ENCODE peak calls at places on chromosomes 3 and 15, in four cellular contexts. One of them, this sample, is unnamed. For H3K4me1, the result is how much of the 10 kb centered on the place peaks cover.

GRCh38 chr3:113697192-113698090 is 999 bp upstream of the USF3 start:
- DNase-seq in tibial nerve: no peak
- DNase-seq in tibial artery: no peak
- DNase-seq in HCT116: no peak
- DNase-seq in this sample: no peak

GRCh38 chr3:46705022-46705530 is 3.9 kb downstream of the TMIE start:
- DNase-seq in tibial nerve: peak
- DNase-seq in tibial artery: peak
- DNase-seq in HCT116: no peak
- DNase-seq in this sample: peak

GRCh38 chr15:40846846-40847224 is 3.0 kb downstream of the SPINT1 start:
- DNase-seq in tibial nerve: no peak
- DNase-seq in tibial artery: no peak
- DNase-seq in HCT116: no peak
- DNase-seq in this sample: no peak

GRCh38 chr3:182671942-182672341 is 121.4 kb upstream of the ATP11B start:
- DNase-seq in tibial nerve: no peak
- DNase-seq in tibial artery: no peak
- DNase-seq in HCT116: no peak
- DNase-seq in this sample: no peak

GRCh38 chr3:108088697-108089096 is 2.1 kb downstream of the CD47 start:
- DNase-seq in tibial nerve: no peak
- DNase-seq in tibial artery: no peak
- DNase-seq in HCT116: no peak
- DNase-seq in this sample: no peak

GRCh38 chr3:76147846-76148245 is 362.5 kb upstream of the ZNF717 start:
- DNase-seq in tibial nerve: no peak
- DNase-seq in tibial artery: no peak
- DNase-seq in HCT116: no peak
- DNase-seq in this sample: no peak

GRCh38 chr15:76968310-76968709 is 26.6 kb upstream of the PSTPIP1 start:
- DNase-seq in tibial nerve: no peak
- DNase-seq in tibial artery: no peak
- DNase-seq in HCT116: no peak
- DNase-seq in this sample: no peak

GRCh38 chr3:94099311-94099710 is 36.5 kb downstream of the NSUN3 start:
- DNase-seq in tibial nerve: no peak
- DNase-seq in tibial artery: no peak
- DNase-seq in HCT116: no peak
- DNase-seq in this sample: no peak

GRCh38 chr3:27607370-27607769 is 114.8 kb downstream of the EOMES start:
- DNase-seq in tibial nerve: no peak
- DNase-seq in tibial artery: no peak
- DNase-seq in HCT116: no peak
- DNase-seq in this sample: no peak

GRCh38 chr15:63405159-63405558 is 23.5 kb upstream of the CA12 start:
- DNase-seq in tibial nerve: no peak
- DNase-seq in tibial artery: no peak
- DNase-seq in HCT116: no peak
- DNase-seq in this sample: no peak

GRCh38 chr3:133461291-133461690 is 61.4 kb downstream of the BFSP2 start:
- DNase-seq in tibial nerve: no peak
- DNase-seq in tibial artery: no peak
- DNase-seq in HCT116: no peak
- DNase-seq in this sample: no peak

GRCh38 chr3:189606774-189607173 is 24.4 kb upstream of the TP63 start:
- DNase-seq in tibial nerve: no peak
- DNase-seq in tibial artery: no peak
- DNase-seq in HCT116: no peak
- DNase-seq in this sample: no peak

GRCh38 chr15:41115652-41116115 is 396 bp downstream of the INO80 start:
- DNase-seq in tibial nerve: peak
- DNase-seq in tibial artery: peak
- DNase-seq in HCT116: peak
- DNase-seq in this sample: peak

GRCh38 chr3:153137626-153138025 is 24.4 kb upstream of the RAP2B start:
- DNase-seq in tibial nerve: no peak
- DNase-seq in tibial artery: no peak
- DNase-seq in HCT116: no peak
- DNase-seq in this sample: no peak

GRCh38 chr3:102354818-102355515 is 79.8 kb upstream of the ZPLD1 start:
- DNase-seq in tibial nerve: no peak
- DNase-seq in tibial artery: no peak
- DNase-seq in HCT116: peak
- DNase-seq in this sample: no peak

GRCh38 chr3:111229301-111229700 is 157.7 kb downstream of the NECTIN3 start:
- DNase-seq in tibial nerve: no peak
- DNase-seq in tibial artery: no peak
- DNase-seq in HCT116: no peak
- DNase-seq in this sample: no peak

GRCh38 chr15:46059921-46060565 is 425.2 kb downstream of the SQOR start:
- DNase-seq in tibial nerve: no peak
- DNase-seq in tibial artery: no peak
- DNase-seq in HCT116: no peak
- DNase-seq in this sample: no peak

GRCh38 chr3:63940389-63940757 is 28.2 kb upstream of the SCAANT1 start:
- DNase-seq in tibial nerve: no peak
- DNase-seq in tibial artery: no peak
- DNase-seq in HCT116: no peak
- DNase-seq in this sample: no peak

GRCh38 chr3:194139085-194139976 is 3.4 kb downstream of the HES1 start:
- DNase-seq in tibial nerve: no peak
- DNase-seq in tibial artery: peak
- DNase-seq in HCT116: no peak
- DNase-seq in this sample: peak

GRCh38 chr15:96345560-96346389 is 15.3 kb downstream of the NR2F2 start:
- DNase-seq in tibial nerve: peak
- DNase-seq in tibial artery: peak
- DNase-seq in HCT116: no peak
- DNase-seq in this sample: peak

GRCh38 chr15:82044373-82045178 is 1.2 kb downstream of the MEX3B start:
- DNase-seq in tibial nerve: peak
- DNase-seq in tibial artery: peak
- DNase-seq in HCT116: no peak
- DNase-seq in this sample: peak

GRCh38 chr3:120332646-120333045 is 16.5 kb downstream of the LRRC58 start:
- DNase-seq in tibial nerve: no peak
- DNase-seq in tibial artery: no peak
- DNase-seq in HCT116: no peak
- DNase-seq in this sample: no peak

GRCh38 chr3:19065027-19065426 is 83.3 kb upstream of the KCNH8 start:
- DNase-seq in tibial nerve: no peak
- DNase-seq in tibial artery: no peak
- DNase-seq in HCT116: no peak
- DNase-seq in this sample: no peak

GRCh38 chr3:45597581-45597980 is 3.0 kb downstream of the LIMD1 start:
- DNase-seq in tibial nerve: no peak
- DNase-seq in tibial artery: no peak
- DNase-seq in HCT116: no peak
- DNase-seq in this sample: no peak

GRCh38 chr3:194296832-194297666 is 54.1 kb downstream of the CPN2 start:
- DNase-seq in tibial nerve: no peak
- DNase-seq in tibial artery: no peak
- DNase-seq in HCT116: peak
- DNase-seq in this sample: peak

GRCh38 chr3:51860703-51861665 is at the start of gene IQCF2:
- DNase-seq in tibial nerve: no peak
- DNase-seq in tibial artery: no peak
- DNase-seq in HCT116: no peak
- DNase-seq in this sample: no peak

GRCh38 chr3:193605876-193606275 is 12.9 kb downstream of the OPA1 start:
- DNase-seq in tibial nerve: no peak
- DNase-seq in tibial artery: peak
- DNase-seq in HCT116: peak
- DNase-seq in this sample: no peak

GRCh38 chr3:190996376-190996775 is 133.9 kb upstream of the GMNC start:
- DNase-seq in tibial nerve: no peak
- DNase-seq in tibial artery: no peak
- DNase-seq in HCT116: no peak
- DNase-seq in this sample: no peak

GRCh38 chr3:181880339-181880738 is 168.6 kb downstream of the SOX2 start:
- DNase-seq in tibial nerve: no peak
- DNase-seq in tibial artery: no peak
- DNase-seq in HCT116: no peak
- DNase-seq in this sample: no peak

GRCh38 chr3:139916271-139916670 is 18.7 kb upstream of the CLSTN2 start:
- DNase-seq in tibial nerve: no peak
- DNase-seq in tibial artery: no peak
- DNase-seq in HCT116: no peak
- DNase-seq in this sample: no peak

GRCh38 chr3:30597131-30597768 is 9.2 kb upstream of the TGFBR2 start:
- DNase-seq in tibial nerve: no peak
- DNase-seq in tibial artery: no peak
- DNase-seq in HCT116: peak
- DNase-seq in this sample: no peak

GRCh38 chr3:48023377-48023776 is 7.2 kb upstream of the MAP4 start:
- DNase-seq in tibial nerve: no peak
- DNase-seq in tibial artery: no peak
- DNase-seq in HCT116: no peak
- DNase-seq in this sample: no peak

GRCh38 chr3:13714251-13714916 is 165.5 kb downstream of the FBLN2 start:
- DNase-seq in tibial nerve: no peak
- DNase-seq in tibial artery: no peak
- DNase-seq in HCT116: no peak
- DNase-seq in this sample: no peak

DNA sequence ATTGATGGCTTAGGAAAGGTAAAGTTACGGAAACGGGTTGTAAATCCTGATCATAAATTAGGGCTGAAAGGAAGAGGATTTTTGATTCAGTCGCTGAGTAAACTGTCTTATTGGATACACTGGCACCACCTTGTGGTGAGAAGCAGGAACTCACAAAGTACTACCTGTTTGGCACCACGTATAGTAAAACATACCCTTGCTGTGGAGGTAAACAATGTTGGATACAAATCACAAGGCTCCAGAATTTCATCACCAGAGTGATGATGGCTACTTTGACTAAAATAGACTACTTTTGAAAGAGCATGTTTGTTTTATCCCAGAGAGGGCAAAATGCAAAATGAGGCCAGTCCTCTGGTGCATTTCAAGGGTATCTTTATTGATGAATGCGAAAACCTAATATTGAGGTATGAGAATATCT is 216.9 kb downstream of the IGSF11 start:
- DNase-seq in tibial nerve: no peak
- DNase-seq in tibial artery: no peak
- DNase-seq in HCT116: peak
- DNase-seq in this sample: no peak
- TF ChIP-seq CTCF in tibial nerve: peak
- TF ChIP-seq CTCF in tibial artery: peak
- TF ChIP-seq CTCF in HCT116: peak
- TF ChIP-seq CTCF in this sample: peak

GRCh38 chr3:71395927-71396695 is 187.4 kb downstream of the FOXP1 start:
- DNase-seq in tibial nerve: no peak
- DNase-seq in tibial artery: peak
- DNase-seq in HCT116: no peak
- DNase-seq in this sample: no peak
- H3K4me1 ChIP-seq in tibial nerve: under half
- H3K4me1 ChIP-seq in tibial artery: under half
- H3K4me1 ChIP-seq in HCT116: under half
- H3K4me1 ChIP-seq in this sample: under half

DNA sequence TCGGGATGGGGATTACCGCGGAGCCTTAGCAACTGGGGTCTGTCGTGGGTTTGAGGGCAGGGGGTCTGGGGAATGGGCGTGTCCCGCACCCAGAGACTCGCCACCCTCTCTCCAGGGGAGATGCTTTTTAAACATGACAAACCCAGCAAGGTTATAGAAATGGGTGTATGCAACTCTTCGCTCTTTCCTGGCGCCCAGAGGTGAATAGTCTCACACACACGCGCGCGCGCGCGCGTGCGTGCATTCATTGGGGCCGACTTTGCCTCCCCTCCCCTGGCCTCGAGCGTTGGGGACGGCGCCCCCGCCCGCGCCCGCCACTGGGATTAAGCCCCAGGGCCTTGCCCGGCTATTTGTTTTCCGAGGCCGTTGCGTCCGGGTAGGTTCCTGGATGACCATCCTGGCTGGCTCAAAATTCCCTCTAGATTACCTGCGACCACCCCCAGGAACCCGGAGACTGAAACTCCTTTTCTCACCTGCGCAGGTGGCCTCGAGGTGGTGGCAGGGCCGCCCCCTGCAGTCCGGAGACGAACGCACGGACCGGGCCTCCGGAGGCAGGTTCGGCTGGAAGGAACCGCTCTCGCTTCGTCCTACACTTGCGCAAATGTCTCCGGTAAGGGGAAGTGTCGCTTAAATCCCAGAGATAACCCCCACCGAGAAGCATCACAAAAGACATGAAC is 777 bp downstream of the GPR160 start:
- DNase-seq in tibial nerve: no peak
- DNase-seq in tibial artery: no peak
- DNase-seq in HCT116: no peak
- DNase-seq in this sample: peak
- TF ChIP-seq CTCF in tibial nerve: no peak
- TF ChIP-seq CTCF in tibial artery: no peak
- TF ChIP-seq CTCF in HCT116: no peak
- TF ChIP-seq CTCF in this sample: no peak

DNA sequence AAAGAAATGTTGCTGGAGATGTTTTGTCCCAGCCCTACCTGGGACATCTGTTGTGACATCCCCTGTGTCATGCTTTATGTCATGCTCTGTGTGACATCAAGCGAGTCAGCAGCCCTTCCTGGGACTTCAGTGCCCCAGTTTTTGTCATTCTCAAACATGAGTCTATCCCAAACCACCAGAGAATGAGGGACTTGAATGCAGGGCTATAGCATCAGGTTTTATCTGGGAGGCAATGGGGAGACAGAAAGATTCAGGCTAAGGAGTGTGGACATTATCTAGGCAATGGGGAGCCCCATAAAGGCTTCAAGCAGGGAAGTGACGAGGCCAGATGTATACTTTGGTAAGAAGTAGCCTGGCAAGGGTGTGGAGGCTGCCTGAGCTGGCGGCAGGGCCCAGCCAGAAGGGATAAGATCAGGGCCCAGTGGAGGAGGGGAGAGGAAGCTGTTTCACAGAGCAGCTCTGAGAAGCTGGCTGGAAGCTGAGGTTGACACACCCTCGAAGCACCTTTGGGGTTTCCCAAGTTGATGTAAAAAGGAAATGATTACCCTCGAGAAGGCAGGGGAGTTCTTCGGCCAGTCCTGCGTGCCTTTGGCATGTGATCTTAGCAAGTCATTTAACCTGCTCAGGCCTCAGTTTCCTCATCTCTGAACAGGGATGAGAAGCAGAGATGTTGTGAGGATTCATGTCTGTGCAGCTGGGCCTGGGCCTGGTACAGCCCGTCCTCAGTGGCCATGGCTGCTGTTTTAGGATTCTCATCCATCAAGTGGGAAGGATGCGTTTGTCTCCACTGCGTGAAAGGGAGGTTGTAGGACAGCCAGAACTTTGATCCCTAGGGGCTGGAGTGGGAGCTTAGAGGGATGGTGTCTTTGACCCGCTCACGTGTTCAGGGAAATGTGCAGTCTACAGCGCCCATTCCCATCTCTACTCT is 34.3 kb downstream of the IRAK2 start:
- DNase-seq in tibial nerve: no peak
- DNase-seq in tibial artery: peak
- DNase-seq in HCT116: no peak
- DNase-seq in this sample: peak
- H3K4me1 ChIP-seq in tibial nerve: under half
- H3K4me1 ChIP-seq in tibial artery: under half
- H3K4me1 ChIP-seq in HCT116: under half
- H3K4me1 ChIP-seq in this sample: under half